ENCODE peak calls at places on chromosomes 16 and 17, in ten cellular contexts. S, J, B, Y, X, N, L, H, A and G are unnamed samples. For H3K4me1, the result is how much of the 10 kb centered on the place peaks cover.

GRCh38 chr16:7744546-7745294 is 412.1 kb downstream of the RBFOX1 start:
- DNase-seq in H (no peak), J (no peak), B (no peak), Y (no peak), A (no peak), N (no peak), L (no peak), S (no peak), X (no peak), G (no peak)

GRCh38 chr17:76707985-76708807 is 2.6 kb downstream of the MXRA7 start:
- DNase-seq in N (no peak), A (no peak), H (no peak), X (peak), B (peak), J (no peak), S (no peak), Y (peak), L (no peak), G (peak)

GRCh38 chr17:62627219-62627903 is at the start of gene MRC2:
- DNase-seq in H (no peak), S (no peak), N (no peak), X (peak), B (peak), Y (peak), L (peak), J (peak), A (peak), G (peak)

GRCh38 chr17:27244481-27245223 is 49.3 kb upstream of the WSB1 start:
- DNase-seq in J (no peak), N (no peak), Y (no peak), B (peak), A (peak), L (peak), H (no peak), X (peak), S (no peak), G (no peak)

GRCh38 chr16:87765473-87765775 is 362 bp downstream of the KLHDC4 start:
- DNase-seq in Y (peak), H (no peak), B (peak), L (no peak), S (no peak), J (no peak), X (no peak), N (no peak), A (peak), G (no peak)

GRCh38 chr17:57811633-57812280 is 38.1 kb downstream of the MRPS23 start:
- DNase-seq in S (no peak), Y (peak), N (no peak), A (no peak), L (no peak), X (no peak), B (peak), H (peak), J (peak), G (no peak)

GRCh38 chr17:78387982-78388941 is 9.8 kb downstream of the PGS1 start:
- DNase-seq in Y (no peak), S (no peak), H (no peak), N (no peak), B (no peak), X (peak), A (peak), L (no peak), J (no peak), G (no peak)

GRCh38 chr16:77450790-77451487 is 16.1 kb upstream of the ADAMTS18 start:
- DNase-seq in L (peak), Y (no peak), N (no peak), B (no peak), X (no peak), A (no peak), S (no peak), J (no peak), H (peak), G (no peak)

GRCh38 chr16:78976212-78976611 is 624.3 kb downstream of the MAF start:
- DNase-seq in N (no peak), X (no peak), B (no peak), Y (no peak), L (no peak), A (no peak), H (no peak), J (no peak), S (no peak), G (no peak)

GRCh38 chr16:81444448-81445121 is at the start of gene CMIP:
- DNase-seq in H (no peak), Y (peak), S (peak), N (no peak), X (peak), J (peak), B (peak), A (peak), L (peak), G (peak)

GRCh38 chr17:8222380-8222629 is 11.9 kb upstream of the AURKB start:
- DNase-seq in S (no peak), L (no peak), J (peak), N (no peak), H (no peak), A (no peak), X (no peak), B (no peak), Y (no peak), G (peak)

GRCh38 chr17:2062571-2063183 is 7.8 kb downstream of the HIC1 start:
- DNase-seq in H (peak), S (no peak), Y (no peak), N (no peak), L (no peak), A (no peak), J (no peak), B (peak), X (peak), G (no peak)

GRCh38 chr17:2060681-2061440 is 6.0 kb downstream of the HIC1 start:
- DNase-seq in Y (no peak), B (no peak), H (no peak), S (no peak), J (no peak), X (no peak), N (no peak), L (no peak), A (no peak), G (no peak)

GRCh38 chr17:2059837-2060658 is 5.1 kb downstream of the HIC1 start:
- DNase-seq in L (no peak), S (no peak), A (no peak), Y (no peak), J (no peak), N (no peak), H (no peak), B (no peak), X (no peak), G (no peak)

GRCh38 chr17:2063306-2064146 is 8.6 kb downstream of the HIC1 start:
- DNase-seq in L (no peak), Y (no peak), B (no peak), X (peak), A (peak), H (peak), N (no peak), J (no peak), S (no peak), G (no peak)

DNA sequence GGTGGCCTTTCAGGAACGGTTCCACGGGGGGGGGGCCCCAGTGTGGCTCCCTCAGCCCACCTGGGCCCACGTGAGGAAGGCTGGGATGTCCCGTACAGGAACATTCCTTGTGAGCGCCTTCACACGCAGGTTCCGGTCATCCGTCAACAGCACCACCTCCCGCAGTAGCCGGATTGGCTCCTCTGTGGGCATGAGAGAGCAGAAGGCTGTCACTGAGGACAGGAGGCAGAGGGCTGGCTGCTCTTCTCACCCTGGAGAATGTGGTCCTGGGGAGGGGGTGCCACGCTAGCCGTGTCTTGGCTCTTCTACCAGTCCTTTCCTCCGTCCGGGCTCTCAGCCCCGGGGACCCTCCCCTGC is 6.5 kb downstream of the HIC1 start:
- DNase-seq in Y (no peak), X (no peak), N (no peak), L (no peak), B (no peak), A (no peak), J (no peak), S (no peak), H (peak), G (no peak)
- H3K4me1 ChIP-seq in Y (under half), X (half or more), N (half or more), L (under half), B (under half), A (under half), J (under half), S (half or more), H (half or more), G (under half)

GRCh38 chr17:81210466-81210865 is 12.3 kb downstream of the CEP131 start:
- DNase-seq in J (no peak), H (no peak), S (no peak), Y (no peak), A (no peak), B (no peak), L (no peak), N (no peak), X (no peak), G (no peak)

GRCh38 chr17:81207610-81208581 is 14.9 kb downstream of the CEP131 start:
- DNase-seq in H (no peak), L (no peak), X (no peak), Y (no peak), N (no peak), S (no peak), B (no peak), J (no peak), A (no peak), G (no peak)

GRCh38 chr17:81210868-81211267 is 11.9 kb downstream of the CEP131 start:
- DNase-seq in Y (no peak), L (no peak), A (no peak), S (no peak), X (no peak), B (peak), J (no peak), H (no peak), N (no peak), G (no peak)

GRCh38 chr17:81208651-81209050 is 14.1 kb downstream of the CEP131 start:
- DNase-seq in H (no peak), L (no peak), B (no peak), N (no peak), J (no peak), S (no peak), A (no peak), Y (no peak), X (no peak), G (no peak)

DNA sequence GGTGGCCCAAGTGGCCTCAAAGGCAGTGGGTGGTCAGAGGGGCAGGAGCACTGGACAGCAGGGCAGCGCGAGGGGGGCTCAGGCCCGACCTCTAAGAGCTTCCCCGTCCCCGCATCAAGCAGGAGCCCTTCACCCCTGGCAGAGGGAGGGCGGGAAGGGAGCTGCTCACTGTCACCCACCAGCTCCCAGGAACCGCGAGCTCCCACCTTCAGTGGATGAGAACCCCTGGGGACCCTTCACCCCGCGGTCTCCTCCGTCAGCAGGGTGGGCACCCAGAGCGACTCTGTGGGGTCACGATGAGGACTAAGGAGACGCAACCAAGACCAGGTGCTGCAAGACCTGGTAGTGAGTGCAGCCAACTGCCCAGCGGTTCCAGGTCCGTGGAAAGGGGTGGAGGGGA is 13.6 kb downstream of the CEP131 start:
- DNase-seq in J (no peak), B (no peak), N (no peak), L (no peak), X (no peak), S (no peak), H (no peak), A (no peak), Y (no peak), G (no peak)
- H3K27ac ChIP-seq in J (no peak), B (no peak), N (no peak), L (no peak), X (no peak), S (no peak), H (no peak), A (no peak), Y (no peak), G (no peak)

GRCh38 chr16:29738514-29738913 is 7.3 kb downstream of the C16orf54 start:
- DNase-seq in N (no peak), Y (no peak), A (peak), S (no peak), X (no peak), J (no peak), L (no peak), H (no peak), B (no peak), G (no peak)
- TF ChIP-seq POLR2AphosphoS5 in N (no peak), Y (no peak), A (no peak), S (no peak), X (no peak), J (no peak), L (no peak), H (no peak), B (no peak), G (no peak)

DNA sequence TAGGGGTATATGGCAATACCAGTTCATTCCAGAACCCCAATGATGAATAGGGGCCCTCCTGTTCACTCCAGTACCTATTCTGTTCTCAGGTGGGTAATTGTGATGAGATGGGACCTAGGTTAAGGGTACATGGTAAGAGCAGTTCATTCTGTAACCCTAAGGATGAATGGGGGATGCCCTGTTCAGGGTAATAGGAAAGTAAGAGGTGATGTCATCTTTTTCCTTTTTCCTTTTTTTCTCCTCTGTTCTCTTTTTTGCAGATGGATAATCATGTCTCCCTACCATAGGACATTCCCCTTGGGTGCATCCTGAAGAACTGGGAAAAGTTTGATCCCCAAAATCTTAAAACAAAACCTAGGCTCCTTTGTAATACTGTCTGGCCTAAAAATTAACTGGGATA is 25.0 kb upstream of the SLC6A2 start:
- DNase-seq in B (no peak), N (no peak), Y (no peak), X (no peak), S (no peak), L (no peak), A (no peak), J (no peak), H (no peak), G (no peak)
- H3K4me1 ChIP-seq in B (under half), N (under half), Y (under half), X (under half), S (under half), L (under half), A (under half), J (under half), H (under half), G (under half)